ENCODE peak calls at places on chromosomes 13 and 19, in five cellular contexts. I is progenitor cell of endocrine pancreas, S is dorsolateral prefrontal cortex, F is non-pigmented ciliary epithelial cell, A is omental fat pad. W is an unnamed sample.

GRCh38 chr19:31175564-31176348 is 173.5 kb downstream of the TSHZ3 start:
- DNase-seq in I (no peak), S (no peak), F (no peak), A (no peak), W (no peak)

GRCh38 chr19:28332886-28333285 is 880.1 kb downstream of the UQCRFS1 start:
- DNase-seq in I (no peak), S (no peak), F (no peak), A (no peak), W (no peak)

GRCh38 chr19:3316659-3317207 is 49.6 kb upstream of the NFIC start:
- DNase-seq in I (no peak), S (no peak), F (no peak), A (no peak), W (no peak)

GRCh38 chr19:51794865-51795490 is at the start of gene FPR3:
- DNase-seq in I (no peak), S (no peak), F (no peak), A (no peak), W (no peak)

GRCh38 chr19:16627928-16628182 is 149 bp downstream of the MED26 start:
- DNase-seq in I (no peak), S (no peak), F (no peak), A (no peak), W (no peak)

GRCh38 chr13:62123409-62123808 is 707.8 kb upstream of the PCDH20 start:
- DNase-seq in I (no peak), S (no peak), F (no peak), A (no peak), W (no peak)

GRCh38 chr19:51735759-51736449 is 12.1 kb upstream of the HAS1 start:
- DNase-seq in I (no peak), S (no peak), F (peak), A (no peak), W (no peak)

GRCh38 chr19:425056-425455 is 16.1 kb upstream of the C2CD4C start:
- DNase-seq in I (no peak), S (no peak), F (no peak), A (no peak), W (no peak)

GRCh38 chr13:111210488-111210887 is 95.4 kb downstream of the ARHGEF7 start:
- DNase-seq in I (no peak), S (peak), F (peak), A (no peak), W (no peak)

GRCh38 chr13:33100876-33101275 is 84.7 kb downstream of the KL start:
- DNase-seq in I (no peak), S (no peak), F (no peak), A (no peak), W (no peak)

GRCh38 chr19:47444388-47444821 is 25.1 kb upstream of the MEIS3 start:
- DNase-seq in I (no peak), S (no peak), F (no peak), A (no peak), W (peak)

GRCh38 chr19:35264281-35265125 is 4.3 kb upstream of the USF2 start:
- DNase-seq in I (no peak), S (peak), F (no peak), A (no peak), W (no peak)

GRCh38 chr19:632228-633067 is 889 bp downstream of the POLRMT start:
- DNase-seq in I (no peak), S (no peak), F (no peak), A (no peak), W (no peak)

GRCh38 chr13:73983109-73983508 is 151.1 kb downstream of the KLF12 start:
- DNase-seq in I (no peak), S (no peak), F (no peak), A (no peak), W (no peak)

GRCh38 chr19:51000981-51001380 is 423 bp downstream of the KLK8 start:
- DNase-seq in I (no peak), S (no peak), F (no peak), A (no peak), W (no peak)

GRCh38 chr19:6528544-6529121 is 2.2 kb upstream of the TNFSF9 start:
- DNase-seq in I (no peak), S (peak), F (no peak), A (no peak), W (no peak)

GRCh38 chr19:35155441-35155840 is 906 bp downstream of the FXYD5 start:
- DNase-seq in I (no peak), S (no peak), F (no peak), A (no peak), W (peak)

GRCh38 chr19:38845374-38846024 is 4.3 kb downstream of the HNRNPL start:
- DNase-seq in I (no peak), S (no peak), F (no peak), A (no peak), W (no peak)

GRCh38 chr13:106156468-106156867 is 379.0 kb downstream of the EFNB2 start:
- DNase-seq in I (no peak), S (no peak), F (peak), A (no peak), W (no peak)

GRCh38 chr19:41264581-41265375 is 606 bp downstream of the HNRNPUL1 start:
- DNase-seq in I (peak), S (no peak), F (no peak), A (no peak), W (peak)

GRCh38 chr19:11578342-11579142 is 1.1 kb upstream of the ACP5 start:
- DNase-seq in I (no peak), S (no peak), F (no peak), A (no peak), W (peak)